ENCODE peak calls at places on chromosome 20, in four cellular contexts. One of them, this sample, is unnamed. For H3K4me1, the result is how much of the 10 kb centered on the place peaks cover.

GRCh38 chr20:63968136-63968927 is 1.4 kb downstream of the ZNF512B start:
- DNase-seq in heart right ventricle: peak
- DNase-seq in IMR-90: no peak
- DNase-seq in cardiac muscle cell: no peak
- DNase-seq in this sample: peak

GRCh38 chr20:5612476-5613291 is 137.5 kb upstream of the SHLD1 start:
- DNase-seq in heart right ventricle: no peak
- DNase-seq in IMR-90: peak
- DNase-seq in cardiac muscle cell: no peak
- DNase-seq in this sample: no peak

GRCh38 chr20:6008254-6008653 is 45.6 kb downstream of the LRRN4 start:
- DNase-seq in heart right ventricle: peak
- DNase-seq in IMR-90: peak
- DNase-seq in cardiac muscle cell: peak
- DNase-seq in this sample: no peak

GRCh38 chr20:34639755-34640222 is 37.1 kb downstream of the PIGU start:
- DNase-seq in heart right ventricle: no peak
- DNase-seq in IMR-90: no peak
- DNase-seq in cardiac muscle cell: peak
- DNase-seq in this sample: no peak

GRCh38 chr20:2986466-2986865 is 57.0 kb upstream of the GNRH2 start:
- DNase-seq in heart right ventricle: no peak
- DNase-seq in IMR-90: peak
- DNase-seq in cardiac muscle cell: no peak
- DNase-seq in this sample: no peak

GRCh38 chr20:48738094-48738398 is 89.8 kb downstream of the PREX1 start:
- DNase-seq in heart right ventricle: no peak
- DNase-seq in IMR-90: no peak
- DNase-seq in cardiac muscle cell: no peak
- DNase-seq in this sample: no peak

GRCh38 chr20:34708621-34709043 is 4.5 kb downstream of the TP53INP2 start:
- DNase-seq in heart right ventricle: peak
- DNase-seq in IMR-90: peak
- DNase-seq in cardiac muscle cell: peak
- DNase-seq in this sample: peak

GRCh38 chr20:6731951-6732580 is 35.4 kb upstream of the BMP2 start:
- DNase-seq in heart right ventricle: peak
- DNase-seq in IMR-90: no peak
- DNase-seq in cardiac muscle cell: no peak
- DNase-seq in this sample: peak

GRCh38 chr20:63979549-63980316 is at the start of gene SAMD10:
- DNase-seq in heart right ventricle: peak
- DNase-seq in IMR-90: peak
- DNase-seq in cardiac muscle cell: peak
- DNase-seq in this sample: no peak

GRCh38 chr20:24952376-24953203 is 3.5 kb downstream of the CST7 start:
- DNase-seq in heart right ventricle: no peak
- DNase-seq in IMR-90: no peak
- DNase-seq in cardiac muscle cell: no peak
- DNase-seq in this sample: no peak

GRCh38 chr20:43514062-43514971 is 6.8 kb downstream of the L3MBTL1 start:
- DNase-seq in heart right ventricle: peak
- DNase-seq in IMR-90: peak
- DNase-seq in cardiac muscle cell: peak
- DNase-seq in this sample: peak

GRCh38 chr20:346640-347316 is at the start of gene NRSN2:
- DNase-seq in heart right ventricle: peak
- DNase-seq in IMR-90: peak
- DNase-seq in cardiac muscle cell: peak
- DNase-seq in this sample: peak

GRCh38 chr20:64142546-64142945 is 21.7 kb upstream of the MYT1 start:
- DNase-seq in heart right ventricle: no peak
- DNase-seq in IMR-90: no peak
- DNase-seq in cardiac muscle cell: no peak
- DNase-seq in this sample: no peak

GRCh38 chr20:43322851-43323250 is 133.1 kb upstream of the PTPRT start:
- DNase-seq in heart right ventricle: no peak
- DNase-seq in IMR-90: peak
- DNase-seq in cardiac muscle cell: no peak
- DNase-seq in this sample: no peak

GRCh38 chr20:3209023-3209945 is at the start of gene ITPA:
- DNase-seq in heart right ventricle: peak
- DNase-seq in IMR-90: peak
- DNase-seq in cardiac muscle cell: peak
- DNase-seq in this sample: peak

GRCh38 chr20:25486377-25486776 is 78.9 kb downstream of the GINS1 start:
- DNase-seq in heart right ventricle: no peak
- DNase-seq in IMR-90: peak
- DNase-seq in cardiac muscle cell: no peak
- DNase-seq in this sample: peak

GRCh38 chr20:35048739-35049138 is 43.9 kb downstream of the TRPC4AP start:
- DNase-seq in heart right ventricle: no peak
- DNase-seq in IMR-90: no peak
- DNase-seq in cardiac muscle cell: no peak
- DNase-seq in this sample: no peak

GRCh38 chr20:54320148-54320607 is 112.3 kb downstream of the PFDN4 start:
- DNase-seq in heart right ventricle: no peak
- DNase-seq in IMR-90: peak
- DNase-seq in cardiac muscle cell: no peak
- DNase-seq in this sample: no peak

GRCh38 chr20:37282558-37282957 is 6.9 kb upstream of the MANBAL start:
- DNase-seq in heart right ventricle: no peak
- DNase-seq in IMR-90: peak
- DNase-seq in cardiac muscle cell: peak
- DNase-seq in this sample: no peak

GRCh38 chr20:36180323-36180722 is 25.8 kb downstream of the EPB41L1 start:
- DNase-seq in heart right ventricle: no peak
- DNase-seq in IMR-90: no peak
- DNase-seq in cardiac muscle cell: no peak
- DNase-seq in this sample: no peak

GRCh38 chr20:36182604-36183154 is 28.1 kb downstream of the EPB41L1 start:
- DNase-seq in heart right ventricle: no peak
- DNase-seq in IMR-90: no peak
- DNase-seq in cardiac muscle cell: no peak
- DNase-seq in this sample: no peak

GRCh38 chr20:36183155-36183944 is 28.8 kb downstream of the EPB41L1 start:
- DNase-seq in heart right ventricle: no peak
- DNase-seq in IMR-90: no peak
- DNase-seq in cardiac muscle cell: no peak
- DNase-seq in this sample: no peak

GRCh38 chr20:36181934-36182603 is 27.5 kb downstream of the EPB41L1 start:
- DNase-seq in heart right ventricle: no peak
- DNase-seq in IMR-90: peak
- DNase-seq in cardiac muscle cell: no peak
- DNase-seq in this sample: no peak

DNA sequence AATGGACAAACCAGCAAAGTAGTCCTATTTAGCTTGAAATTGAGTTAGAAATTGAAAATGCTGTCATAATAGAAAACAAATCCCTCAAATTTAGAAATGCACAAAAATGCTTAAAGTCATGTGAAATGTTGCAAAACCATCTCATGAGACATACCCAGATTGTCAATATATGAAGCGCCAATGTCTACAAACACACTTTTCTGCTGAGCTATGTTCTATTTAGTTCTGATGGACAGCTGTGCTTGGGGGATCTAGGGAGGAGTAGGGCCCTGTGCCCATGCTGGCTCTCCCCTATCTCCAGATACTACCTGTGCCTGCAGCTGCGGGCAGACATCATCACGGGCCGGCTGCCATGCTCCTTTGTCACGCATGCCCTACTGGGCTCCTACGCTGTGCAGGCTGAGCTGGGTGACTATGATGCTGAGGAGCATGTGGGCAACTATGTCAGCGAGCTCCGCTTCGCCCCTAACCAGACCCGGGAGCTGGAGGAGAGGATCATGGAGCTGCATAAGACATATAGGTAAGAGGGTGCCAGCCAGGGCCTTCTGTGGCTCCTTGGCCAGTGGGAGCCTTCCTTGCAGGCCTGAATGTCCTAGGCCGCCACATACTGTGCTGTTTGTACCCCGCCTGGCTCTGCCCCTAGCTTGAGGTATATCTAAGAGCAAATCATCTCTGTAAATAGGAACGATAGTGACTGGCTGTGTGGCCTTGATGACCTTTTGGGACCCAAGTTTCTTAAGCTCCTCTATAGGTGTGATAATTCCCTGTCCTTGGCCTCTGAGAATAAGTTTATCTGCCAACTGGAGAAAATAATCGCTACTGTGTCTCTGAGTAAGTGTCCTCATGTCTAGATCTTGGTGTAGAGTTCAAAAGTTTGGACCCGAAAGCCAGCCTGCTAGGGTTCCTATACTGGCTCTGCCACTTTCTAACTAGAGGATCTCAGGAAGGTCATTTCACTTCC is 30.6 kb downstream of the EPB41L1 start:
- DNase-seq in heart right ventricle: no peak
- DNase-seq in IMR-90: no peak
- DNase-seq in cardiac muscle cell: no peak
- DNase-seq in this sample: peak
- H3K27ac ChIP-seq in heart right ventricle: no peak
- H3K27ac ChIP-seq in IMR-90: no peak
- H3K27ac ChIP-seq in cardiac muscle cell: no peak
- H3K27ac ChIP-seq in this sample: no peak

GRCh38 chr20:17570347-17571152 is 675 bp downstream of the DSTN start:
- DNase-seq in heart right ventricle: peak
- DNase-seq in IMR-90: peak
- DNase-seq in cardiac muscle cell: peak
- DNase-seq in this sample: peak
- TF ChIP-seq CTCF in heart right ventricle: no peak
- TF ChIP-seq CTCF in IMR-90: peak
- TF ChIP-seq CTCF in cardiac muscle cell: peak
- TF ChIP-seq CTCF in this sample: no peak

GRCh38 chr20:38805958-38806854 is 709 bp downstream of the PPP1R16B start:
- DNase-seq in heart right ventricle: peak
- DNase-seq in IMR-90: no peak
- DNase-seq in cardiac muscle cell: peak
- DNase-seq in this sample: peak
- H3K4me1 ChIP-seq in heart right ventricle: under half
- H3K4me1 ChIP-seq in IMR-90: under half
- H3K4me1 ChIP-seq in cardiac muscle cell: under half
- H3K4me1 ChIP-seq in this sample: half or more

GRCh38 chr20:44721785-44722054 is 6.6 kb downstream of the CCN5 start:
- DNase-seq in heart right ventricle: no peak
- DNase-seq in IMR-90: no peak
- DNase-seq in cardiac muscle cell: no peak
- DNase-seq in this sample: no peak

GRCh38 chr20:44719841-44720240 is 4.7 kb downstream of the CCN5 start:
- DNase-seq in heart right ventricle: peak
- DNase-seq in IMR-90: no peak
- DNase-seq in cardiac muscle cell: no peak
- DNase-seq in this sample: no peak

GRCh38 chr20:44722990-44723389 is 7.8 kb downstream of the CCN5 start:
- DNase-seq in heart right ventricle: no peak
- DNase-seq in IMR-90: no peak
- DNase-seq in cardiac muscle cell: no peak
- DNase-seq in this sample: no peak

GRCh38 chr20:44720617-44720993 is 5.4 kb downstream of the CCN5 start:
- DNase-seq in heart right ventricle: no peak
- DNase-seq in IMR-90: peak
- DNase-seq in cardiac muscle cell: no peak
- DNase-seq in this sample: no peak

GRCh38 chr20:44720994-44721784 is 6.0 kb downstream of the CCN5 start:
- DNase-seq in heart right ventricle: peak
- DNase-seq in IMR-90: peak
- DNase-seq in cardiac muscle cell: no peak
- DNase-seq in this sample: no peak
- H3K27ac ChIP-seq in heart right ventricle: peak
- H3K27ac ChIP-seq in IMR-90: peak
- H3K27ac ChIP-seq in cardiac muscle cell: no peak
- H3K27ac ChIP-seq in this sample: peak

DNA sequence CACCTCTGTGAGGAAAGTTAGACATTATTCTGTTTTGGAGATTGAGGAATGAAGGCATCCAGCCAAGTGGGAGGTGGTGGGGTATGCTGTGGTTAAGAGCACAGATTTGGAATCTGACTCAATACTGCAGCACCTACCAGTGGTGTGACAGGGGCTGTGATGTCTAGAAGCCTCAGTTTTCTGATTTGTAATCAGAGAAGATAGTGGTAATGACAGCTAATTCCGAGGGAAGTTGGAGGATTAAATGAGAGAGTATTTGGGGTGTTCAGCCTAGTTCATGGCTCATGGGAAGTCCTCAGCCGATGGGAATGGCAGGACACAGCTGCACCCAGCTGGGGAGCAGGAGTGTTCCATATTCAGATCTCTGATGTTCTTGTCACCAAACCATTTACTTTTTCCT is 9.2 kb downstream of the SLC9A8 start:
- DNase-seq in heart right ventricle: no peak
- DNase-seq in IMR-90: peak
- DNase-seq in cardiac muscle cell: no peak
- DNase-seq in this sample: no peak
- TF ChIP-seq CTCF in heart right ventricle: no peak
- TF ChIP-seq CTCF in IMR-90: peak
- TF ChIP-seq CTCF in cardiac muscle cell: peak
- TF ChIP-seq CTCF in this sample: peak

GRCh38 chr20:32365560-32365959 is 7.4 kb downstream of the ASXL1 start:
- DNase-seq in heart right ventricle: no peak
- DNase-seq in IMR-90: no peak
- DNase-seq in cardiac muscle cell: no peak
- DNase-seq in this sample: no peak

GRCh38 chr20:32363492-32363891 is 5.4 kb downstream of the ASXL1 start:
- DNase-seq in heart right ventricle: no peak
- DNase-seq in IMR-90: no peak
- DNase-seq in cardiac muscle cell: no peak
- DNase-seq in this sample: no peak

GRCh38 chr20:32362924-32363364 is 4.8 kb downstream of the ASXL1 start:
- DNase-seq in heart right ventricle: no peak
- DNase-seq in IMR-90: peak
- DNase-seq in cardiac muscle cell: no peak
- DNase-seq in this sample: no peak

GRCh38 chr20:32366380-32366779 is 8.2 kb downstream of the ASXL1 start:
- DNase-seq in heart right ventricle: no peak
- DNase-seq in IMR-90: no peak
- DNase-seq in cardiac muscle cell: no peak
- DNase-seq in this sample: no peak

GRCh38 chr20:32364554-32365208 is 6.5 kb downstream of the ASXL1 start:
- DNase-seq in heart right ventricle: no peak
- DNase-seq in IMR-90: no peak
- DNase-seq in cardiac muscle cell: no peak
- DNase-seq in this sample: no peak
- H3K4me1 ChIP-seq in heart right ventricle: under half
- H3K4me1 ChIP-seq in IMR-90: under half
- H3K4me1 ChIP-seq in cardiac muscle cell: under half
- H3K4me1 ChIP-seq in this sample: half or more